ENCODE peak calls at places on chromosome 1, in nine cellular contexts. K is stimulated activated CD4-positive, alpha-beta T cell treated with anti-CD3 and anti-CD28 coated beads, Interleukin-12 subunit alpha, Interleukin-12 subunit beta, amount 100 ng/mL, for 48 hours; T is activated CD8-positive, alpha-beta memory T cell treated with anti-CD3 and anti-CD28 coated beads for 4 hours; E is mammary epithelial cell; O is globus pallidus; B is C1 segment of cervical spinal cord; Z is cerebellum; P is astrocyte of the spinal cord; F is H54. G is an unnamed sample.

GRCh38 chr1:31460027-31460426 is 47.0 kb downstream of the SERINC2 start:
- DNase-seq in K (no peak), T (no peak), E (no peak), O (no peak), B (no peak), Z (no peak), P (no peak), F (no peak), G (no peak)

GRCh38 chr1:17027900-17028299 is 16.2 kb upstream of the ATP13A2 start:
- DNase-seq in K (no peak), T (no peak), E (no peak), O (no peak), B (no peak), Z (no peak), P (no peak), F (no peak), G (no peak)

GRCh38 chr1:36207339-36207738 is 16.9 kb upstream of the THRAP3 start:
- DNase-seq in K (no peak), T (no peak), E (no peak), O (peak), B (peak), Z (no peak), P (peak), F (no peak), G (no peak)

GRCh38 chr1:175479521-175480342 is 263.7 kb downstream of the TNR start:
- DNase-seq in K (no peak), T (no peak), E (no peak), O (no peak), B (no peak), Z (no peak), P (peak), F (no peak), G (no peak)

GRCh38 chr1:229554886-229555621 is 3.5 kb downstream of the ABCB10 start:
- DNase-seq in K (no peak), T (no peak), E (no peak), O (no peak), B (no peak), Z (no peak), P (no peak), F (no peak), G (peak)

GRCh38 chr1:59673575-59674467 is 140.9 kb upstream of the HOOK1 start:
- DNase-seq in K (no peak), T (no peak), E (peak), O (no peak), B (no peak), Z (no peak), P (no peak), F (no peak), G (no peak)

GRCh38 chr1:65524931-65525296 is 104.4 kb downstream of the LEPR start:
- DNase-seq in K (no peak), T (no peak), E (no peak), O (no peak), B (no peak), Z (no peak), P (no peak), F (no peak), G (no peak)

GRCh38 chr1:24002664-24003063 is 22.5 kb upstream of the SRSF10 start:
- DNase-seq in K (no peak), T (no peak), E (no peak), O (no peak), B (no peak), Z (no peak), P (no peak), F (no peak), G (no peak)

GRCh38 chr1:97061604-97062003 is 340.0 kb downstream of the PTBP2 start:
- DNase-seq in K (no peak), T (no peak), E (peak), O (no peak), B (no peak), Z (no peak), P (no peak), F (no peak), G (no peak)

GRCh38 chr1:235835226-235835625 is 31.5 kb downstream of the LYST start:
- DNase-seq in K (no peak), T (no peak), E (no peak), O (peak), B (peak), Z (peak), P (peak), F (no peak), G (no peak)

GRCh38 chr1:36557041-36558000 is 74.6 kb upstream of the CSF3R start:
- DNase-seq in K (no peak), T (no peak), E (no peak), O (no peak), B (no peak), Z (no peak), P (no peak), F (no peak), G (no peak)

GRCh38 chr1:182460550-182460951 is 10.6 kb downstream of the RGSL1 start:
- DNase-seq in K (no peak), T (no peak), E (no peak), O (no peak), B (no peak), Z (no peak), P (no peak), F (no peak), G (no peak)

GRCh38 chr1:218284377-218284916 is 646 bp upstream of the RRP15 start:
- DNase-seq in K (no peak), T (no peak), E (no peak), O (no peak), B (no peak), Z (no peak), P (no peak), F (no peak), G (no peak)

GRCh38 chr1:226662704-226663326 is 76.3 kb downstream of the ITPKB start:
- DNase-seq in K (peak), T (peak), E (peak), O (peak), B (peak), Z (no peak), P (peak), F (peak), G (no peak)

GRCh38 chr1:47866631-47867446 is 130.3 kb downstream of the TRABD2B start:
- DNase-seq in K (no peak), T (no peak), E (no peak), O (no peak), B (no peak), Z (no peak), P (no peak), F (no peak), G (no peak)

G was measured in CMK.